ENCODE peak calls at places on chromosomes 13 and 19, in nine cellular contexts. H is A549, F is astrocyte of the cerebellum, M is HFF-Myc, Y is ascending aorta, J is brain microvascular endothelial cell, U is uterus, B is left ventricle myocardium inferior, X is neural progenitor cell. W is an unnamed sample.

GRCh38 chr13:66312312-66313087 is 917.6 kb downstream of the PCDH9 start:
- DNase-seq in H (peak; percentile 17), F (peak; percentile 62), M (no peak), Y (no peak), J (peak; percentile 92), U (no peak), B (no peak), X (no peak), W (peak; percentile 90)

GRCh38 chr19:4054471-4055208 is 12.1 kb downstream of the ZBTB7A start:
- DNase-seq in H (no peak), F (no peak), M (no peak), Y (no peak), J (no peak), U (no peak), B (no peak), X (no peak), W (no peak)

GRCh38 chr19:12133069-12133468 is 7.1 kb downstream of the ZNF20 start:
- DNase-seq in H (no peak), F (no peak), M (no peak), Y (no peak), J (no peak), U (no peak), B (no peak), X (no peak), W (no peak)

GRCh38 chr19:39154626-39155100 is 29.1 kb downstream of the PAK4 start:
- DNase-seq in H (peak; percentile 55), F (no peak), M (no peak), Y (no peak), J (no peak), U (no peak), B (no peak), X (no peak), W (no peak)

GRCh38 chr19:48992571-48993174 is 436 bp downstream of the GYS1 start:
- DNase-seq in H (no peak), F (no peak), M (no peak), Y (no peak), J (no peak), U (no peak), B (no peak), X (no peak), W (no peak)

GRCh38 chr13:72536668-72537399 is 190.6 kb downstream of the MZT1 start:
- DNase-seq in H (no peak), F (no peak), M (no peak), Y (no peak), J (no peak), U (no peak), B (no peak), X (no peak), W (no peak)

GRCh38 chr13:42807866-42808265 is 26.5 kb downstream of the FAM216B start:
- DNase-seq in H (peak; percentile 5), F (no peak), M (no peak), Y (no peak), J (peak; percentile 58), U (no peak), B (no peak), X (no peak), W (no peak)

GRCh38 chr13:28574617-28575142 is 79.8 kb upstream of the FLT1 start:
- DNase-seq in H (peak; percentile 48), F (peak; percentile 77), M (peak; percentile 96), Y (peak; percentile 67), J (peak; percentile 97), U (no peak), B (no peak), X (no peak), W (peak; percentile 93)

GRCh38 chr19:41064974-41065569 is 23.2 kb upstream of the CYP2A13 start:
- DNase-seq in H (peak; percentile 69), F (no peak), M (peak; percentile 16), Y (no peak), J (peak; percentile 25), U (no peak), B (no peak), X (peak; percentile 38), W (no peak)

DNA sequence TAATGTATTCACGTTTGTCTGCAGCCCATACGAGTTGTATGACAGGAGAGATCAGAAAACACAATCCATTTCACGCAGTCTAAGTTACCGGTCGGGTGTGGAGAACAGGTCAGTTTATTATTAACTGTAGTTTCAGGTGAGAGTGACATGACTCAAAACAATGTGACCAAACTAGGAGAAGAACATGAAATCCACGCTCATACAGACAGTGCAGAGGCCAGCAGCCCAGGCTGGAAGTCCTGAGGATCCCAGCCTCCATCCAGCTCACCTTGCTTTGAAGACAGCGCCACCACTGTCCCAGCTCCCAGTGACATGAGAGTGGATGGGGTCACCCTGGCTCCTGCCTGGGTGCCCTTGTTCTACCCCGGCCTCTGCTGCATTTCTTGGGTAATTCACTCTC is 19.7 kb upstream of the ATP11A start:
- DNase-seq in H (no peak), F (no peak), M (no peak), Y (no peak), J (no peak), U (no peak), B (no peak), X (no peak), W (no peak)
- TF ChIP-seq CTCF in H (no peak), F (no peak), M (no peak), Y (no peak), J (no peak), U (no peak), B (no peak), X (no peak), W (no peak)

GRCh38 chr13:47036291-47037008 is 139.6 kb upstream of the HTR2A start:
- DNase-seq in H (no peak), F (no peak), M (no peak), Y (no peak), J (no peak), U (no peak), B (no peak), X (peak; percentile 2), W (no peak)

GRCh38 chr13:47038196-47038595 is 141.3 kb upstream of the HTR2A start:
- DNase-seq in H (no peak), F (peak; percentile 22), M (no peak), Y (no peak), J (no peak), U (no peak), B (no peak), X (peak; percentile 13), W (no peak)

GRCh38 chr13:47039106-47039505 is 142.3 kb upstream of the HTR2A start:
- DNase-seq in H (no peak), F (peak; percentile 70), M (no peak), Y (no peak), J (peak; percentile 77), U (no peak), B (no peak), X (no peak), W (peak; percentile 60)

GRCh38 chr13:47027797-47028437 is 131.1 kb upstream of the HTR2A start:
- DNase-seq in H (no peak), F (no peak), M (no peak), Y (no peak), J (peak; percentile 17), U (no peak), B (no peak), X (peak; percentile 7), W (no peak)

GRCh38 chr13:47033216-47033615 is 136.4 kb upstream of the HTR2A start:
- DNase-seq in H (no peak), F (peak; percentile 23), M (no peak), Y (no peak), J (peak; percentile 50), U (no peak), B (no peak), X (no peak), W (no peak)
- H3K4me3 ChIP-seq in H (no peak overlapping the region), F (peak overlapping the region; percentile 25), M (no peak overlapping the region), Y (no peak overlapping the region), J (peak overlapping the region; percentile 44), U (no peak overlapping the region), B (no peak overlapping the region), X (no peak overlapping the region), W (peak overlapping the region; percentile 51)

GRCh38 chr13:52850396-52851152 is 2.1 kb upstream of the PCDH8 start:
- DNase-seq in H (peak; percentile 38), F (no peak), M (no peak), Y (peak; percentile 73), J (no peak), U (peak; percentile 56), B (peak; percentile 72), X (peak; percentile 93), W (no peak)
- TF ChIP-seq CTCF in H (no peak), F (peak; percentile 12), M (peak; percentile 30), Y (no peak), J (peak; percentile 12), U (no peak), B (no peak), X (peak; percentile 80), W (no peak)

GRCh38 chr13:46647514-46648065 is 94.6 kb downstream of the LRCH1 start:
- DNase-seq in H (no peak), F (no peak), M (no peak), Y (no peak), J (no peak), U (no peak), B (no peak), X (no peak), W (no peak)
- H3K4me3 ChIP-seq in H (no peak overlapping the region), F (no peak overlapping the region), M (no peak overlapping the region), Y (no peak overlapping the region), J (no peak overlapping the region), U (no peak overlapping the region), B (no peak overlapping the region), X (no peak overlapping the region), W (no peak overlapping the region)

GRCh38 chr19:18896421-18896841 is 473 bp upstream of the CERS1 start:
- DNase-seq in H (peak; percentile 35), F (no peak), M (no peak), Y (no peak), J (no peak), U (no peak), B (no peak), X (peak; percentile 38), W (no peak)
- TF ChIP-seq CTCF in H (no peak), F (peak; percentile 16), M (no peak), Y (no peak), J (peak; percentile 19), U (no peak), B (no peak), X (no peak), W (no peak)

GRCh38 chr13:36817996-36818395 is 1.0 kb upstream of the RFXAP start:
- DNase-seq in H (no peak), F (no peak), M (no peak), Y (no peak), J (no peak), U (no peak), B (no peak), X (no peak), W (no peak)
- H3K4me3 ChIP-seq in H (no peak overlapping the region), F (no peak overlapping the region), M (no peak overlapping the region), Y (no peak overlapping the region), J (no peak overlapping the region), U (no peak overlapping the region), B (peak overlapping the region; percentile 93), X (peak overlapping the region; percentile 65), W (no peak overlapping the region)